ENCODE peak calls at places on chromosome 13, in four cellular contexts. D, L, H and E are unnamed samples.

GRCh38 chr13:74867460-74867859 is 614.5 kb downstream of the TBC1D4 start:
- DNase-seq in D (no peak), L (no peak), H (no peak), E (no peak)

GRCh38 chr13:95569966-95570365 is 17.4 kb downstream of the CLDN10 start:
- DNase-seq in H (no peak), D (no peak), L (no peak), E (no peak)

GRCh38 chr13:35771898-35772297 is 295.4 kb upstream of the MAB21L1 start:
- DNase-seq in D (no peak), L (peak), H (no peak), E (no peak)

GRCh38 chr13:95462801-95463200 is 89.7 kb upstream of the CLDN10 start:
- DNase-seq in L (no peak), D (no peak), H (no peak), E (no peak)

GRCh38 chr13:32902898-32903297 is 113.3 kb upstream of the KL start:
- DNase-seq in D (no peak), H (peak), L (no peak), E (no peak)

GRCh38 chr13:109576331-109576813 is 210.0 kb downstream of the IRS2 start:
- DNase-seq in D (no peak), L (no peak), H (no peak), E (no peak)

GRCh38 chr13:107205318-107206112 is 637.6 kb upstream of the ARGLU1 start:
- DNase-seq in L (no peak), D (peak), H (peak), E (peak)

GRCh38 chr13:90686438-90686837 is 661.0 kb upstream of the MIR17HG start:
- DNase-seq in H (no peak), L (peak), D (no peak), E (no peak)

GRCh38 chr13:93948523-93948922 is 531.0 kb downstream of the DCT start:
- DNase-seq in L (no peak), H (no peak), D (no peak), E (no peak)

GRCh38 chr13:20550799-20551198 is 16.2 kb upstream of the IFT88 start:
- DNase-seq in D (no peak), H (no peak), L (no peak), E (no peak)

GRCh38 chr13:84136582-84136981 is 254.3 kb upstream of the SLITRK1 start:
- DNase-seq in D (no peak), L (no peak), H (no peak), E (no peak)

GRCh38 chr13:46181799-46182490 is at the start of gene LCP1:
- DNase-seq in L (no peak), D (peak), H (no peak), E (no peak)

GRCh38 chr13:111183959-111184684 is 69.0 kb downstream of the ARHGEF7 start:
- DNase-seq in L (no peak), H (no peak), D (no peak), E (no peak)

GRCh38 chr13:28792992-28793391 is 27.1 kb upstream of the MTUS2 start:
- DNase-seq in H (no peak), D (no peak), L (peak), E (no peak)

GRCh38 chr13:87553142-87553541 is 118.0 kb upstream of the SLITRK5 start:
- DNase-seq in D (no peak), L (no peak), H (no peak), E (no peak)

GRCh38 chr13:37914781-37915391 is 45.3 kb upstream of the TRPC4 start:
- DNase-seq in L (no peak), H (no peak), D (no peak), E (no peak)

DNA sequence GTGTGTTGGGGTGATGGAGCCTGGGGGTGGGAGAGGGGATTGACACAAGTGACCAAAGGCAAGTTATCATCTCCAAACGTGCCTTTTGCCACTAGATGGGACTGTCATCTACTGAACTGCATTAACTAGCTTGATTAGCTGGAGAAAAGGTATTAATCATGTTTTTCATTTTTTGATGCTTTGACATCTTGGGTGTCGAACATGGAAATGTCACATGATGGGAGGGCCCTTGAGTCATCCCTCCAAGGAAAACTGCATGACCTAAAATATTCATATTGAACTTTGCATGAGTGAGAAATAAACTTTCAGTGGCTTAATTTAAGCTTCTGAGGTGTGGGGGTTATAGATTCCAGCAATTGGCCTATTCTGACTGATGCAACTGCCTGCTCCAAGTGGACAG is 73.3 kb downstream of the ALOX5AP start:
- DNase-seq in H (no peak), L (no peak), D (no peak), E (no peak)
- TF ChIP-seq CTCF in H (no peak), L (peak), D (no peak), E (no peak)

GRCh38 chr13:48094781-48095502 is at the start of gene MED4:
- DNase-seq in L (peak), H (peak), D (peak), E (peak)
- TF ChIP-seq CTCF in L (peak), H (peak), D (peak), E (peak)

DNA sequence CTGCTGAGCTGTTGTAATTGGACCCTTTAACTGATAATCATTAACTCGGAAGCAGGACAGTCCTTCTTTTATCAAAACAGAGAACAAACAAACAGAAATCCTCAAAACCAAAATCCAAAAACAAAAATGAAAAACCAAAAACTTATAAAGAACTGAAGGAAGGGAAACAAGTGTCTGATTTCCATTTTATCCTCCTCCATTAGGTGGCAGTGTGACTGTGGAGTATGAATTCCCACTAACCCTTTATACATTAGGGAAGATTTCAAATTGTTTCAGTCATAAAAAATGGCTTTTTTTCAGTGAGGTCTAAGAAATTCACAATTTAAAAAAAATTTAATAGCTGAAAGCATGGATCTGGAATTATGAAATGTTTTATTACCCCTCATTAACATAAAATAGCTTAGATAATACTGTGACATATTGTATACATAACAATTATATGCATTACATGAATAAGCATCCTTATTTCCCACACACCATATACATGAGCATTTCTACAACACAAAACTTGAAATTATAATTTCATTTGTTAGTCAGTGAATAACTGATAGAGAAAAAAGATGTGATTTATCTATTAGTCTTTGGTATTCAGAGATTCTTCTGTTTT is 1074.3 kb upstream of the PCDH9 start:
- DNase-seq in D (peak), L (no peak), H (no peak), E (no peak)
- TF ChIP-seq CTCF in D (peak), L (peak), H (peak), E (peak)

GRCh38 chr13:112756081-112756480 is 66.2 kb downstream of the ATP11A start:
- DNase-seq in D (no peak), H (no peak), L (no peak), E (no peak)
- TF ChIP-seq CTCF in D (no peak), H (no peak), L (no peak), E (no peak)

GRCh38 chr13:114234645-114235421 is at the start of gene CDC16:
- DNase-seq in D (peak), H (peak), L (peak), E (peak)
- TF ChIP-seq CTCF in D (no peak), H (peak), L (no peak), E (peak)

GRCh38 chr13:39201075-39201630 is 162.9 kb downstream of the NHLRC3 start:
- DNase-seq in L (no peak), H (no peak), D (no peak), E (no peak)

GRCh38 chr13:39197645-39198007 is 159.4 kb downstream of the NHLRC3 start:
- DNase-seq in L (no peak), H (no peak), D (no peak), E (no peak)

GRCh38 chr13:39196957-39197644 is 158.8 kb downstream of the NHLRC3 start:
- DNase-seq in D (peak), L (no peak), H (no peak), E (no peak)

GRCh38 chr13:39202746-39203145 is 164.5 kb downstream of the NHLRC3 start:
- DNase-seq in H (no peak), L (no peak), D (no peak), E (no peak)
- TF ChIP-seq CTCF in H (no peak), L (no peak), D (no peak), E (no peak)